ENCODE peak calls at places on chromosomes 2 and 18, in five cellular contexts. Z is A549, N is H1, F is K562, A is IMR-90. L is an unnamed sample.

GRCh38 chr2:239378021-239378917 is 22.6 kb downstream of the HDAC4 start:
- DNase-seq in N (no peak), Z (no peak), A (no peak), F (no peak), L (no peak)

GRCh38 chr2:142992843-142993242 is 115.4 kb downstream of the KYNU start:
- DNase-seq in F (no peak), A (no peak), N (no peak), Z (no peak), L (no peak)

GRCh38 chr2:85011098-85011497 is 40.1 kb downstream of the KCMF1 start:
- DNase-seq in N (no peak), Z (no peak), A (no peak), F (no peak), L (no peak)

GRCh38 chr2:41840702-41841551 is 206.9 kb upstream of the PKDCC start:
- DNase-seq in F (peak), A (peak), Z (peak), N (peak), L (peak)

GRCh38 chr2:14255135-14255820 is 377.2 kb upstream of the LRATD1 start:
- DNase-seq in A (no peak), Z (no peak), N (peak), F (no peak), L (no peak)

GRCh38 chr18:55522011-55522410 is 66.0 kb downstream of the TCF4 start:
- DNase-seq in Z (no peak), N (peak), F (peak), A (no peak), L (no peak)

GRCh38 chr2:100767810-100768806 is 51.8 kb upstream of the NPAS2 start:
- DNase-seq in A (peak), N (no peak), Z (no peak), F (no peak), L (no peak)

GRCh38 chr2:230762317-230762896 is 49.8 kb downstream of the CAB39 start:
- DNase-seq in A (no peak), N (no peak), Z (peak), F (peak), L (no peak)

GRCh38 chr2:36549063-36549662 is 48.8 kb downstream of the FEZ2 start:
- DNase-seq in A (peak), F (no peak), N (no peak), Z (no peak), L (no peak)
- TF ChIP-seq CEBPB in A (no peak), F (no peak), N (no peak), Z (no peak), L (no peak)

DNA sequence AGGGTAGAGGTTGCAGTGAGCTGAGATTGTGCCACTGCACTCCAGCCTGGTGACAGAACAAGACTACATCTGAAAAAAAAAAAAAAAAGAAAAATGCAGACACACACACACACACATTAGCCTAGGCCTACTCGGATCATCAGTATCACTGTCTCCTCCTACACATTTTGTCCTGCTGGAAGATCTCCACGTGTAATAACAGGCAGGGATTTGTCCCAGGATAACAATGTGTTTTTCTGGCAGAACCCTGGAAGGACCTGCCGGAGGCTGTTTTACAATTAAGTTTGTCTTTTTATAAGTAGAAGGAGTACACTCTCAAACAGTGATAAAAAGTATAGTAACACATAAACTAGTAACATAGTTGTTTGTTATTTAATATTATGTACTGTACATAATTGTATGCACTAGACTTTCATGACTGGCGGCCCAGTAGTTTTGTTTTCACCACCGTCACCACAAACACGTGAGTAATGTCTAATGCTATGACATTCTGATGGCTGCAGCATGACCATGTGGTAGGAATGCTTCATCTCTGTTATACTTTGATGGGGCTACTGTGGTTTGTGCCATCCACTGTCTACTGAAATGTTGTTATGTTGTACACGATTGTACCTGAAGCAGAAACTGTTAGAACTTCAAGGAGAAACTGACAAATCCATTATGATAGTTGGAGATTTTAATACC is 130.6 kb downstream of the ATP9B start:
- DNase-seq in F (no peak), Z (no peak), A (peak), N (no peak), L (no peak)
- TF ChIP-seq CEBPB in F (no peak), Z (no peak), A (no peak), N (no peak), L (no peak)

GRCh38 chr2:152418688-152419087 is 83.7 kb downstream of the FMNL2 start:
- DNase-seq in Z (no peak), N (no peak), F (no peak), A (peak), L (no peak)
- TF ChIP-seq CEBPB in Z (no peak), N (no peak), F (no peak), A (no peak), L (no peak)

DNA sequence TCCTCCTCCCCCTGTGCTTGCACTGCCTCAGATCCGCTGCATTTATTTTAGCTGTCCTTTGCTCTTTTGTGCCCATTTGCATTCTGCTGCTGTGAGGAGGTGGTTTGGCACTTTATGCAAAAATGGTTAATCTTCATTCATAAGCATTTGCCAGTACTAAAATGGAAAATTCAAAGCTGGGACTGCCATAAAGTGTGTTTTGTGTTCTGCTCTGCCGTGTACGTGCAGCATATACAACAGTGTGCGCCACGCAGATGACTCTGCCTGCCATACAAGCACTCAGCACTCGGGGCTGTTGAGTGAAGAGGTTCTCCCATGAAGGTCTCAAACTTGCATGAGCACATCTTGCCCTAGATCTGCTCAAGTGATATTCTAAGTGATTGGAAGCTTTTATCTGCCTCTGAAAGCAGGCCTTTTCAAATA is 73.7 kb downstream of the SPATS2L start:
- DNase-seq in Z (no peak), N (no peak), F (no peak), A (peak), L (no peak)
- TF ChIP-seq CEBPB in Z (no peak), N (no peak), F (no peak), A (no peak), L (no peak)

DNA sequence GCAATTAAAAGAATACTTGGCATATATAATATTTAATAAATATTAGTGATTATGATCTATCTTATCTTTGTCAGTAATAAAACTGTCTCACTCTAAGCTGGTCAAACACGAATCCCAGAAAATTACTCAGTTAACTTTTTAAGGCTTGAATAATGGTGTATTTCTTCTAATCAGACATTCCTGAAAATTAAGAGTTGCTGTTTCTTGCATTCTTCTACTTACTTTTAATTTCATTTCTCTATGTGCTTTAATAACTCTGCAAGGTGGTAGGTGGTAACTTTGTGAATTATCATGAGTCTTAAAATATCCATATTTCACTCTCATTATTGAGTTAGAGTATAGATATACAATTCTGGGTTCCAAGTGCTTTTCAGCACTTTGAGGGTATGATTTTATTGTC is 3.1 kb upstream of the SERPINB10 start:
- DNase-seq in N (no peak), F (no peak), A (no peak), Z (no peak), L (no peak)
- TF ChIP-seq CEBPB in N (no peak), F (no peak), A (no peak), Z (no peak), L (no peak)

DNA sequence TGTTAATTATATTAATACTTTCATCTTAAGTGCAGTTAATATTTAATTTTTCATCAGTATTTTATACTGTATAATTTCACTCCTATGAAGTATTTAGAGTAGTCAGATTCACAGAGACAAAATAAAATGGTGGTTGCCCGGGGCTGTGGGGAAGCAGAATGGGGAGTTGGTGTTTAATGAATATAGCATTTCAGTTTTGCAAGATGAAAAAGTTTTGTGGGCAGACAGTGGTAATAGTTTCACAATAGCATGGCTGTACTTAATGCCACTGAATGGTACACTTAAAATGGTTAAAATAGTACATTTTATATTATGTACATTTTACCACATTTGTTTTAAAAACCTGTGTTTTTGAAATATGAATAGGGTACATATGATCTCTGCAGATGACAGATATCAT is 31.2 kb downstream of the CFAP221 start:
- DNase-seq in Z (no peak), A (no peak), N (no peak), F (no peak), L (no peak)
- TF ChIP-seq CEBPB in Z (no peak), A (no peak), N (no peak), F (no peak), L (no peak)

DNA sequence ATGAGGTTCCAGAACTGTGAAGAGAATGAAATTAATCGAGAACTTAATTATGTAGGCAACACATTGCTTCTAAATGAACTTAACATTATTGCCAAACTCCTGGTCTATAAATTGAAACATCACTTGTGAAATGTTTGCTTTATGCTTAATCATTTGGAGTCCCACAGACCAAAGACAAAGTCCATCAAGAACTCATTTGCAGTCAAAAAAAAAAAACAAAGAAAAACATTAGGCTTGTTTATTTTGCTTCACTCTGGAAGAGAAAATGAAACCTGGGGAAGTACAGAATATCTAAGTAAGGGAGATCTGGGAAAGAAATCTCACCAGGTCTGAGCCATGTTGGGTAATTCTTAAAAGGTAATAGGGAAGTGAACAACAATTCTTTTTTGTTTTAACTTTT is 1363.5 kb upstream of the DDX18 start:
- DNase-seq in A (no peak), N (no peak), Z (no peak), F (no peak), L (no peak)
- TF ChIP-seq CEBPB in A (no peak), N (no peak), Z (no peak), F (no peak), L (no peak)

GRCh38 chr2:173770936-173771678 is 194.1 kb downstream of the SP3 start:
- DNase-seq in F (no peak), Z (no peak), A (no peak), N (peak), L (no peak)
- TF ChIP-seq CEBPB in F (no peak), Z (no peak), A (no peak), N (no peak), L (no peak)

GRCh38 chr2:168671932-168672331 is 130.5 kb upstream of the NOSTRIN start:
- DNase-seq in N (no peak), A (peak), Z (no peak), F (no peak), L (no peak)
- TF ChIP-seq CEBPB in N (no peak), A (peak), Z (no peak), F (no peak), L (no peak)

DNA sequence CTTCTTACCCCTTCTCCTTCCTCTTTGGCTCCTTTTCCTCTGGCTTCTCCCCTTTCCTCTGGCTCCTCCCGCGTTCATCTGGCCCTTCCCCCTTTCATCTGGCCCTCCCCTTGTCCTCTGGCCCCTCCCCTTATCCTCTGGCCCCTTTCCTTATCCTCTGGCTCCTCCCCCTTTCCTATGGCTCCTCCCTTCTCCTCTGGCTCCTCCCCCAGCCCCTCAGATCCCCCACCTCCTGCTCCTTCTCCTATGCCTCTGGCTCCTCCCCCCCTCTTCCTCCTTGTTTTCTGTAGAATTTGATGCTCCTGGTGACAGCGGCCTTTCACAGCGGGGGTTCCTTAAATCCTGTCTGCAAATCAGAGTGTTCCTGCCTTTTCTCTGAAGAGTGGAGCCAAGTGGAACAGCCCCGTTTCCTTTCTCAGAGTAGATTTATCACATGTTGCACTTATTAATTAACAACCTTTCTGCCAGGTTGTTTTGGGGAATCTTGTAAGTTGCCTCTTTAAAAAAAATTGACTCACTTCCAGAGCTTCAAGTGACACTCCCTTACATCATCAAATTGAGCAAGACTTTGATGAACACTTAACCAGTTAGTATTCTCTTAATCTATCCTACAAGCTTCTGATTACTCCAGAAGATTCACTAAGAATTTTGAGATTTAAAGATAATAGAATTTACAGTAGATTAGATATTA is 27.9 kb downstream of the FABP1 start:
- DNase-seq in F (peak), Z (peak), A (peak), N (peak), L (no peak)
- TF ChIP-seq CEBPB in F (peak), Z (no peak), A (peak), N (no peak), L (no peak)

L was measured in GM12878.